ENCODE peak calls at places on chromosomes 12 and 14, in ten cellular contexts. One of them, this sample, is unnamed.

GRCh38 chr14:92421756-92422155 is 91.8 kb upstream of the RIN3 start:
- DNase-seq in stimulated activated CD4-positive, alpha-beta T cell treated with anti-CD3 and anti-CD28 coated beads, Interleukin-2, amount 100 ng/mL, for 48 hours: no peak
- DNase-seq in foreskin fibroblast: no peak
- DNase-seq in heart left ventricle: no peak
- DNase-seq in GM13977: no peak
- DNase-seq in vagina: no peak
- DNase-seq in activated naive CD4-positive, alpha-beta T cell treated with anti-CD3 and anti-CD28 coated beads, Interleukin-2, amount 50 U/mL, for 16 hours: no peak
- DNase-seq in Right ventricle myocardium inferior: no peak
- DNase-seq in GM20000: no peak
- DNase-seq in NCI-H1417 treated with DMSO at 0.1 percent for 48 hours: no peak
- DNase-seq in this sample: no peak

GRCh38 chr14:80946797-80947196 is 5.3 kb upstream of the CEP128 start:
- DNase-seq in stimulated activated CD4-positive, alpha-beta T cell treated with anti-CD3 and anti-CD28 coated beads, Interleukin-2, amount 100 ng/mL, for 48 hours: no peak
- DNase-seq in foreskin fibroblast: no peak
- DNase-seq in heart left ventricle: no peak
- DNase-seq in GM13977: no peak
- DNase-seq in vagina: no peak
- DNase-seq in activated naive CD4-positive, alpha-beta T cell treated with anti-CD3 and anti-CD28 coated beads, Interleukin-2, amount 50 U/mL, for 16 hours: peak
- DNase-seq in Right ventricle myocardium inferior: no peak
- DNase-seq in GM20000: no peak
- DNase-seq in NCI-H1417 treated with DMSO at 0.1 percent for 48 hours: no peak
- DNase-seq in this sample: no peak

GRCh38 chr14:90318016-90318415 is 13.7 kb downstream of the NRDE2 start:
- DNase-seq in stimulated activated CD4-positive, alpha-beta T cell treated with anti-CD3 and anti-CD28 coated beads, Interleukin-2, amount 100 ng/mL, for 48 hours: no peak
- DNase-seq in foreskin fibroblast: no peak
- DNase-seq in heart left ventricle: no peak
- DNase-seq in GM13977: no peak
- DNase-seq in vagina: no peak
- DNase-seq in activated naive CD4-positive, alpha-beta T cell treated with anti-CD3 and anti-CD28 coated beads, Interleukin-2, amount 50 U/mL, for 16 hours: no peak
- DNase-seq in Right ventricle myocardium inferior: no peak
- DNase-seq in GM20000: no peak
- DNase-seq in NCI-H1417 treated with DMSO at 0.1 percent for 48 hours: no peak
- DNase-seq in this sample: no peak

GRCh38 chr12:2488131-2488530 is 306.6 kb upstream of the FKBP4 start:
- DNase-seq in stimulated activated CD4-positive, alpha-beta T cell treated with anti-CD3 and anti-CD28 coated beads, Interleukin-2, amount 100 ng/mL, for 48 hours: no peak
- DNase-seq in foreskin fibroblast: no peak
- DNase-seq in heart left ventricle: no peak
- DNase-seq in GM13977: no peak
- DNase-seq in vagina: no peak
- DNase-seq in activated naive CD4-positive, alpha-beta T cell treated with anti-CD3 and anti-CD28 coated beads, Interleukin-2, amount 50 U/mL, for 16 hours: no peak
- DNase-seq in Right ventricle myocardium inferior: no peak
- DNase-seq in GM20000: no peak
- DNase-seq in NCI-H1417 treated with DMSO at 0.1 percent for 48 hours: no peak
- DNase-seq in this sample: no peak

GRCh38 chr12:79935624-79936040 is 735 bp upstream of the PPP1R12A start:
- DNase-seq in stimulated activated CD4-positive, alpha-beta T cell treated with anti-CD3 and anti-CD28 coated beads, Interleukin-2, amount 100 ng/mL, for 48 hours: no peak
- DNase-seq in foreskin fibroblast: no peak
- DNase-seq in heart left ventricle: no peak
- DNase-seq in GM13977: peak
- DNase-seq in vagina: no peak
- DNase-seq in activated naive CD4-positive, alpha-beta T cell treated with anti-CD3 and anti-CD28 coated beads, Interleukin-2, amount 50 U/mL, for 16 hours: no peak
- DNase-seq in Right ventricle myocardium inferior: no peak
- DNase-seq in GM20000: peak
- DNase-seq in NCI-H1417 treated with DMSO at 0.1 percent for 48 hours: no peak
- DNase-seq in this sample: no peak

GRCh38 chr14:52871606-52872005 is 79.2 kb downstream of the FERMT2 start:
- DNase-seq in stimulated activated CD4-positive, alpha-beta T cell treated with anti-CD3 and anti-CD28 coated beads, Interleukin-2, amount 100 ng/mL, for 48 hours: no peak
- DNase-seq in foreskin fibroblast: peak
- DNase-seq in heart left ventricle: no peak
- DNase-seq in GM13977: no peak
- DNase-seq in vagina: no peak
- DNase-seq in activated naive CD4-positive, alpha-beta T cell treated with anti-CD3 and anti-CD28 coated beads, Interleukin-2, amount 50 U/mL, for 16 hours: no peak
- DNase-seq in Right ventricle myocardium inferior: no peak
- DNase-seq in GM20000: no peak
- DNase-seq in NCI-H1417 treated with DMSO at 0.1 percent for 48 hours: no peak
- DNase-seq in this sample: no peak

GRCh38 chr12:62933871-62934798 is 815 bp downstream of the PPM1H start:
- DNase-seq in stimulated activated CD4-positive, alpha-beta T cell treated with anti-CD3 and anti-CD28 coated beads, Interleukin-2, amount 100 ng/mL, for 48 hours: no peak
- DNase-seq in foreskin fibroblast: peak
- DNase-seq in heart left ventricle: peak
- DNase-seq in GM13977: peak
- DNase-seq in vagina: no peak
- DNase-seq in activated naive CD4-positive, alpha-beta T cell treated with anti-CD3 and anti-CD28 coated beads, Interleukin-2, amount 50 U/mL, for 16 hours: no peak
- DNase-seq in Right ventricle myocardium inferior: peak
- DNase-seq in GM20000: peak
- DNase-seq in NCI-H1417 treated with DMSO at 0.1 percent for 48 hours: no peak
- DNase-seq in this sample: peak

GRCh38 chr12:46159239-46159901 is 109.5 kb downstream of the SLC38A1 start:
- DNase-seq in stimulated activated CD4-positive, alpha-beta T cell treated with anti-CD3 and anti-CD28 coated beads, Interleukin-2, amount 100 ng/mL, for 48 hours: no peak
- DNase-seq in foreskin fibroblast: no peak
- DNase-seq in heart left ventricle: no peak
- DNase-seq in GM13977: no peak
- DNase-seq in vagina: no peak
- DNase-seq in activated naive CD4-positive, alpha-beta T cell treated with anti-CD3 and anti-CD28 coated beads, Interleukin-2, amount 50 U/mL, for 16 hours: no peak
- DNase-seq in Right ventricle myocardium inferior: no peak
- DNase-seq in GM20000: no peak
- DNase-seq in NCI-H1417 treated with DMSO at 0.1 percent for 48 hours: no peak
- DNase-seq in this sample: no peak

GRCh38 chr12:79375050-79375449 is 315.7 kb downstream of the PAWR start:
- DNase-seq in stimulated activated CD4-positive, alpha-beta T cell treated with anti-CD3 and anti-CD28 coated beads, Interleukin-2, amount 100 ng/mL, for 48 hours: no peak
- DNase-seq in foreskin fibroblast: no peak
- DNase-seq in heart left ventricle: no peak
- DNase-seq in GM13977: no peak
- DNase-seq in vagina: no peak
- DNase-seq in activated naive CD4-positive, alpha-beta T cell treated with anti-CD3 and anti-CD28 coated beads, Interleukin-2, amount 50 U/mL, for 16 hours: no peak
- DNase-seq in Right ventricle myocardium inferior: no peak
- DNase-seq in GM20000: no peak
- DNase-seq in NCI-H1417 treated with DMSO at 0.1 percent for 48 hours: no peak
- DNase-seq in this sample: no peak

GRCh38 chr12:91094036-91094660 is 17.1 kb downstream of the LUM start:
- DNase-seq in stimulated activated CD4-positive, alpha-beta T cell treated with anti-CD3 and anti-CD28 coated beads, Interleukin-2, amount 100 ng/mL, for 48 hours: no peak
- DNase-seq in foreskin fibroblast: peak
- DNase-seq in heart left ventricle: no peak
- DNase-seq in GM13977: no peak
- DNase-seq in vagina: no peak
- DNase-seq in activated naive CD4-positive, alpha-beta T cell treated with anti-CD3 and anti-CD28 coated beads, Interleukin-2, amount 50 U/mL, for 16 hours: no peak
- DNase-seq in Right ventricle myocardium inferior: no peak
- DNase-seq in GM20000: no peak
- DNase-seq in NCI-H1417 treated with DMSO at 0.1 percent for 48 hours: no peak
- DNase-seq in this sample: no peak

GRCh38 chr12:1920436-1920835 is 2.0 kb upstream of the CACNA2D4 start:
- DNase-seq in stimulated activated CD4-positive, alpha-beta T cell treated with anti-CD3 and anti-CD28 coated beads, Interleukin-2, amount 100 ng/mL, for 48 hours: no peak
- DNase-seq in foreskin fibroblast: no peak
- DNase-seq in heart left ventricle: no peak
- DNase-seq in GM13977: peak
- DNase-seq in vagina: no peak
- DNase-seq in activated naive CD4-positive, alpha-beta T cell treated with anti-CD3 and anti-CD28 coated beads, Interleukin-2, amount 50 U/mL, for 16 hours: no peak
- DNase-seq in Right ventricle myocardium inferior: no peak
- DNase-seq in GM20000: peak
- DNase-seq in NCI-H1417 treated with DMSO at 0.1 percent for 48 hours: no peak
- DNase-seq in this sample: no peak

GRCh38 chr14:87334997-87335675 is 657.8 kb downstream of the GALC start:
- DNase-seq in stimulated activated CD4-positive, alpha-beta T cell treated with anti-CD3 and anti-CD28 coated beads, Interleukin-2, amount 100 ng/mL, for 48 hours: no peak
- DNase-seq in foreskin fibroblast: peak
- DNase-seq in heart left ventricle: no peak
- DNase-seq in GM13977: no peak
- DNase-seq in vagina: no peak
- DNase-seq in activated naive CD4-positive, alpha-beta T cell treated with anti-CD3 and anti-CD28 coated beads, Interleukin-2, amount 50 U/mL, for 16 hours: no peak
- DNase-seq in Right ventricle myocardium inferior: no peak
- DNase-seq in GM20000: no peak
- DNase-seq in NCI-H1417 treated with DMSO at 0.1 percent for 48 hours: no peak
- DNase-seq in this sample: no peak

GRCh38 chr12:79690156-79690605 is 583 bp downstream of the PAWR start:
- DNase-seq in stimulated activated CD4-positive, alpha-beta T cell treated with anti-CD3 and anti-CD28 coated beads, Interleukin-2, amount 100 ng/mL, for 48 hours: no peak
- DNase-seq in foreskin fibroblast: peak
- DNase-seq in heart left ventricle: peak
- DNase-seq in GM13977: no peak
- DNase-seq in vagina: no peak
- DNase-seq in activated naive CD4-positive, alpha-beta T cell treated with anti-CD3 and anti-CD28 coated beads, Interleukin-2, amount 50 U/mL, for 16 hours: no peak
- DNase-seq in Right ventricle myocardium inferior: no peak
- DNase-seq in GM20000: no peak
- DNase-seq in NCI-H1417 treated with DMSO at 0.1 percent for 48 hours: no peak
- DNase-seq in this sample: peak

GRCh38 chr14:105168979-105169507 is 467 bp upstream of the JAG2 start:
- DNase-seq in stimulated activated CD4-positive, alpha-beta T cell treated with anti-CD3 and anti-CD28 coated beads, Interleukin-2, amount 100 ng/mL, for 48 hours: no peak
- DNase-seq in foreskin fibroblast: peak
- DNase-seq in heart left ventricle: peak
- DNase-seq in GM13977: no peak
- DNase-seq in vagina: no peak
- DNase-seq in activated naive CD4-positive, alpha-beta T cell treated with anti-CD3 and anti-CD28 coated beads, Interleukin-2, amount 50 U/mL, for 16 hours: peak
- DNase-seq in Right ventricle myocardium inferior: no peak
- DNase-seq in GM20000: no peak
- DNase-seq in NCI-H1417 treated with DMSO at 0.1 percent for 48 hours: no peak
- DNase-seq in this sample: peak

GRCh38 chr14:78446807-78447206 is 276.6 kb downstream of the NRXN3 start:
- DNase-seq in stimulated activated CD4-positive, alpha-beta T cell treated with anti-CD3 and anti-CD28 coated beads, Interleukin-2, amount 100 ng/mL, for 48 hours: no peak
- DNase-seq in foreskin fibroblast: no peak
- DNase-seq in heart left ventricle: no peak
- DNase-seq in GM13977: no peak
- DNase-seq in vagina: no peak
- DNase-seq in activated naive CD4-positive, alpha-beta T cell treated with anti-CD3 and anti-CD28 coated beads, Interleukin-2, amount 50 U/mL, for 16 hours: no peak
- DNase-seq in Right ventricle myocardium inferior: no peak
- DNase-seq in GM20000: no peak
- DNase-seq in NCI-H1417 treated with DMSO at 0.1 percent for 48 hours: no peak
- DNase-seq in this sample: no peak

GRCh38 chr12:25585021-25585523 is 32.0 kb upstream of the LMNTD1 start:
- DNase-seq in stimulated activated CD4-positive, alpha-beta T cell treated with anti-CD3 and anti-CD28 coated beads, Interleukin-2, amount 100 ng/mL, for 48 hours: no peak
- DNase-seq in foreskin fibroblast: peak
- DNase-seq in heart left ventricle: no peak
- DNase-seq in GM13977: no peak
- DNase-seq in vagina: no peak
- DNase-seq in activated naive CD4-positive, alpha-beta T cell treated with anti-CD3 and anti-CD28 coated beads, Interleukin-2, amount 50 U/mL, for 16 hours: no peak
- DNase-seq in Right ventricle myocardium inferior: no peak
- DNase-seq in GM20000: no peak
- DNase-seq in NCI-H1417 treated with DMSO at 0.1 percent for 48 hours: no peak
- DNase-seq in this sample: no peak

GRCh38 chr14:95255487-95255886 is 64.2 kb downstream of the CLMN start:
- DNase-seq in stimulated activated CD4-positive, alpha-beta T cell treated with anti-CD3 and anti-CD28 coated beads, Interleukin-2, amount 100 ng/mL, for 48 hours: no peak
- DNase-seq in foreskin fibroblast: peak
- DNase-seq in heart left ventricle: peak
- DNase-seq in GM13977: no peak
- DNase-seq in vagina: no peak
- DNase-seq in activated naive CD4-positive, alpha-beta T cell treated with anti-CD3 and anti-CD28 coated beads, Interleukin-2, amount 50 U/mL, for 16 hours: no peak
- DNase-seq in Right ventricle myocardium inferior: no peak
- DNase-seq in GM20000: peak
- DNase-seq in NCI-H1417 treated with DMSO at 0.1 percent for 48 hours: peak
- DNase-seq in this sample: no peak

GRCh38 chr14:65016461-65016860 is 29.8 kb downstream of the FNTB start:
- DNase-seq in stimulated activated CD4-positive, alpha-beta T cell treated with anti-CD3 and anti-CD28 coated beads, Interleukin-2, amount 100 ng/mL, for 48 hours: no peak
- DNase-seq in foreskin fibroblast: no peak
- DNase-seq in heart left ventricle: no peak
- DNase-seq in GM13977: no peak
- DNase-seq in vagina: no peak
- DNase-seq in activated naive CD4-positive, alpha-beta T cell treated with anti-CD3 and anti-CD28 coated beads, Interleukin-2, amount 50 U/mL, for 16 hours: no peak
- DNase-seq in Right ventricle myocardium inferior: no peak
- DNase-seq in GM20000: no peak
- DNase-seq in NCI-H1417 treated with DMSO at 0.1 percent for 48 hours: no peak
- DNase-seq in this sample: no peak

GRCh38 chr12:96336489-96336888 is 63.8 kb downstream of the CDK17 start:
- DNase-seq in stimulated activated CD4-positive, alpha-beta T cell treated with anti-CD3 and anti-CD28 coated beads, Interleukin-2, amount 100 ng/mL, for 48 hours: no peak
- DNase-seq in foreskin fibroblast: no peak
- DNase-seq in heart left ventricle: no peak
- DNase-seq in GM13977: no peak
- DNase-seq in vagina: no peak
- DNase-seq in activated naive CD4-positive, alpha-beta T cell treated with anti-CD3 and anti-CD28 coated beads, Interleukin-2, amount 50 U/mL, for 16 hours: no peak
- DNase-seq in Right ventricle myocardium inferior: no peak
- DNase-seq in GM20000: no peak
- DNase-seq in NCI-H1417 treated with DMSO at 0.1 percent for 48 hours: no peak
- DNase-seq in this sample: no peak

GRCh38 chr14:67618617-67619063 is 1.1 kb upstream of the ARG2 start:
- DNase-seq in stimulated activated CD4-positive, alpha-beta T cell treated with anti-CD3 and anti-CD28 coated beads, Interleukin-2, amount 100 ng/mL, for 48 hours: no peak
- DNase-seq in foreskin fibroblast: peak
- DNase-seq in heart left ventricle: no peak
- DNase-seq in GM13977: peak
- DNase-seq in vagina: no peak
- DNase-seq in activated naive CD4-positive, alpha-beta T cell treated with anti-CD3 and anti-CD28 coated beads, Interleukin-2, amount 50 U/mL, for 16 hours: no peak
- DNase-seq in Right ventricle myocardium inferior: no peak
- DNase-seq in GM20000: peak
- DNase-seq in NCI-H1417 treated with DMSO at 0.1 percent for 48 hours: no peak
- DNase-seq in this sample: no peak

GRCh38 chr12:27732281-27732680 is 21.6 kb downstream of the MRPS35 start:
- DNase-seq in stimulated activated CD4-positive, alpha-beta T cell treated with anti-CD3 and anti-CD28 coated beads, Interleukin-2, amount 100 ng/mL, for 48 hours: no peak
- DNase-seq in foreskin fibroblast: peak
- DNase-seq in heart left ventricle: no peak
- DNase-seq in GM13977: no peak
- DNase-seq in vagina: no peak
- DNase-seq in activated naive CD4-positive, alpha-beta T cell treated with anti-CD3 and anti-CD28 coated beads, Interleukin-2, amount 50 U/mL, for 16 hours: no peak
- DNase-seq in Right ventricle myocardium inferior: no peak
- DNase-seq in GM20000: no peak
- DNase-seq in NCI-H1417 treated with DMSO at 0.1 percent for 48 hours: no peak
- DNase-seq in this sample: no peak

GRCh38 chr12:25250744-25251730 is at the start of gene KRAS:
- DNase-seq in stimulated activated CD4-positive, alpha-beta T cell treated with anti-CD3 and anti-CD28 coated beads, Interleukin-2, amount 100 ng/mL, for 48 hours: peak
- DNase-seq in foreskin fibroblast: peak
- DNase-seq in heart left ventricle: peak
- DNase-seq in GM13977: peak
- DNase-seq in vagina: no peak
- DNase-seq in activated naive CD4-positive, alpha-beta T cell treated with anti-CD3 and anti-CD28 coated beads, Interleukin-2, amount 50 U/mL, for 16 hours: peak
- DNase-seq in Right ventricle myocardium inferior: peak
- DNase-seq in GM20000: peak
- DNase-seq in NCI-H1417 treated with DMSO at 0.1 percent for 48 hours: peak
- DNase-seq in this sample: peak

GRCh38 chr14:34750670-34751069 is 36.3 kb upstream of the CFL2 start:
- DNase-seq in stimulated activated CD4-positive, alpha-beta T cell treated with anti-CD3 and anti-CD28 coated beads, Interleukin-2, amount 100 ng/mL, for 48 hours: no peak
- DNase-seq in foreskin fibroblast: peak
- DNase-seq in heart left ventricle: no peak
- DNase-seq in GM13977: no peak
- DNase-seq in vagina: no peak
- DNase-seq in activated naive CD4-positive, alpha-beta T cell treated with anti-CD3 and anti-CD28 coated beads, Interleukin-2, amount 50 U/mL, for 16 hours: no peak
- DNase-seq in Right ventricle myocardium inferior: no peak
- DNase-seq in GM20000: no peak
- DNase-seq in NCI-H1417 treated with DMSO at 0.1 percent for 48 hours: no peak
- DNase-seq in this sample: no peak

GRCh38 chr12:56931474-56931978 is 2.7 kb downstream of the SDR9C7 start:
- DNase-seq in stimulated activated CD4-positive, alpha-beta T cell treated with anti-CD3 and anti-CD28 coated beads, Interleukin-2, amount 100 ng/mL, for 48 hours: no peak
- DNase-seq in foreskin fibroblast: peak
- DNase-seq in heart left ventricle: no peak
- DNase-seq in GM13977: no peak
- DNase-seq in vagina: no peak
- DNase-seq in activated naive CD4-positive, alpha-beta T cell treated with anti-CD3 and anti-CD28 coated beads, Interleukin-2, amount 50 U/mL, for 16 hours: peak
- DNase-seq in Right ventricle myocardium inferior: no peak
- DNase-seq in GM20000: no peak
- DNase-seq in NCI-H1417 treated with DMSO at 0.1 percent for 48 hours: no peak
- DNase-seq in this sample: no peak

GRCh38 chr14:25220514-25220913 is 170.6 kb upstream of the STXBP6 start:
- DNase-seq in stimulated activated CD4-positive, alpha-beta T cell treated with anti-CD3 and anti-CD28 coated beads, Interleukin-2, amount 100 ng/mL, for 48 hours: no peak
- DNase-seq in foreskin fibroblast: no peak
- DNase-seq in heart left ventricle: no peak
- DNase-seq in GM13977: no peak
- DNase-seq in vagina: no peak
- DNase-seq in activated naive CD4-positive, alpha-beta T cell treated with anti-CD3 and anti-CD28 coated beads, Interleukin-2, amount 50 U/mL, for 16 hours: no peak
- DNase-seq in Right ventricle myocardium inferior: no peak
- DNase-seq in GM20000: no peak
- DNase-seq in NCI-H1417 treated with DMSO at 0.1 percent for 48 hours: no peak
- DNase-seq in this sample: no peak

GRCh38 chr14:94904636-94905035 is 134.7 kb upstream of the GSC start:
- DNase-seq in stimulated activated CD4-positive, alpha-beta T cell treated with anti-CD3 and anti-CD28 coated beads, Interleukin-2, amount 100 ng/mL, for 48 hours: no peak
- DNase-seq in foreskin fibroblast: no peak
- DNase-seq in heart left ventricle: no peak
- DNase-seq in GM13977: no peak
- DNase-seq in vagina: no peak
- DNase-seq in activated naive CD4-positive, alpha-beta T cell treated with anti-CD3 and anti-CD28 coated beads, Interleukin-2, amount 50 U/mL, for 16 hours: no peak
- DNase-seq in Right ventricle myocardium inferior: no peak
- DNase-seq in GM20000: no peak
- DNase-seq in NCI-H1417 treated with DMSO at 0.1 percent for 48 hours: no peak
- DNase-seq in this sample: no peak

GRCh38 chr12:80041691-80042090 is 57.6 kb upstream of the OTOGL start:
- DNase-seq in stimulated activated CD4-positive, alpha-beta T cell treated with anti-CD3 and anti-CD28 coated beads, Interleukin-2, amount 100 ng/mL, for 48 hours: no peak
- DNase-seq in foreskin fibroblast: peak
- DNase-seq in heart left ventricle: no peak
- DNase-seq in GM13977: no peak
- DNase-seq in vagina: no peak
- DNase-seq in activated naive CD4-positive, alpha-beta T cell treated with anti-CD3 and anti-CD28 coated beads, Interleukin-2, amount 50 U/mL, for 16 hours: no peak
- DNase-seq in Right ventricle myocardium inferior: no peak
- DNase-seq in GM20000: no peak
- DNase-seq in NCI-H1417 treated with DMSO at 0.1 percent for 48 hours: no peak
- DNase-seq in this sample: no peak

GRCh38 chr14:98138666-98139065 is 1133.3 kb downstream of the BCL11B start:
- DNase-seq in stimulated activated CD4-positive, alpha-beta T cell treated with anti-CD3 and anti-CD28 coated beads, Interleukin-2, amount 100 ng/mL, for 48 hours: peak
- DNase-seq in foreskin fibroblast: no peak
- DNase-seq in heart left ventricle: no peak
- DNase-seq in GM13977: peak
- DNase-seq in vagina: no peak
- DNase-seq in activated naive CD4-positive, alpha-beta T cell treated with anti-CD3 and anti-CD28 coated beads, Interleukin-2, amount 50 U/mL, for 16 hours: peak
- DNase-seq in Right ventricle myocardium inferior: no peak
- DNase-seq in GM20000: peak
- DNase-seq in NCI-H1417 treated with DMSO at 0.1 percent for 48 hours: no peak
- DNase-seq in this sample: no peak

This sample was measured in left ventricle myocardium superior.